ENCODE peak calls at places on chromosomes 1 and 21, in seven cellular contexts. S is stimulated activated CD4-positive, alpha-beta T cell treated with anti-CD3 and anti-CD28 coated beads, Interleukin-12 subunit alpha, Interleukin-12 subunit beta, amount 100 ng/mL, for 48 hours; J is NCI-H1092; Q is activated CD4-positive, alpha-beta T cell treated with anti-CD3 and anti-CD28 coated beads, Interleukin-2, amount 50 U/mL, for 4 hours; F is hippocampal formation; T is AG04450; N is IMR-90. D is an unnamed sample.

GRCh38 chr1:19765623-19766022 is 34.1 kb downstream of the TMCO4 start:
- DNase-seq in S (peak; percentile 41), T (peak; percentile 67), Q (peak; percentile 4), F (no peak), J (no peak), N (peak; percentile 92), D (no peak)

GRCh38 chr1:200380589-200381021 is 29.2 kb downstream of the ZNF281 start:
- DNase-seq in T (no peak), F (no peak), N (no peak), Q (no peak), J (no peak), S (no peak), D (no peak)

GRCh38 chr1:201108614-201109013 is 3.6 kb downstream of the CACNA1S start:
- DNase-seq in Q (no peak), N (no peak), T (no peak), F (no peak), S (no peak), J (peak; percentile 75), D (no peak)

GRCh38 chr21:33112670-33113596 is 43.0 kb downstream of the OLIG1 start:
- DNase-seq in S (no peak), T (no peak), N (no peak), Q (no peak), F (no peak), J (no peak), D (no peak)

GRCh38 chr1:209435654-209436566 is 147.6 kb upstream of the CAMK1G start:
- DNase-seq in J (peak; percentile 66), T (peak; percentile 38), S (peak; percentile 35), Q (no peak), N (peak; percentile 77), F (peak; percentile 3), D (peak; percentile 57)

GRCh38 chr1:17438977-17439249 is 564 bp downstream of the RCC2 start:
- DNase-seq in N (no peak), T (no peak), F (no peak), J (no peak), Q (no peak), S (peak; percentile 12), D (no peak)

GRCh38 chr1:228149341-228150020 is at the start of gene GJC2:
- DNase-seq in S (no peak), N (peak; percentile 18), Q (no peak), F (no peak), T (no peak), J (no peak), D (peak; percentile 21)

GRCh38 chr21:45818276-45818903 is 163.2 kb upstream of the COL6A1 start:
- DNase-seq in T (peak; percentile 80), Q (no peak), F (no peak), N (peak; percentile 90), J (no peak), S (no peak), D (no peak)

GRCh38 chr21:36803051-36803709 is 104.3 kb downstream of the SIM2 start:
- DNase-seq in Q (no peak), N (no peak), T (no peak), J (no peak), F (peak; percentile 55), S (no peak), D (peak; percentile 5)

GRCh38 chr1:184362876-184363275 is 24.0 kb upstream of the C1orf21 start:
- DNase-seq in F (no peak), Q (no peak), N (peak; percentile 38), J (no peak), S (no peak), T (no peak), D (no peak)

GRCh38 chr1:64514197-64514765 is 44.4 kb downstream of the CACHD1 start:
- DNase-seq in S (no peak), Q (no peak), N (peak; percentile 88), F (peak; percentile 23), J (no peak), T (peak; percentile 74), D (no peak)

GRCh38 chr21:27190601-27191000 is 223.7 kb upstream of the ADAMTS5 start:
- DNase-seq in Q (no peak), F (no peak), J (no peak), S (no peak), N (peak; percentile 50), T (no peak), D (no peak)

GRCh38 chr1:18353528-18353927 is 127.2 kb upstream of the KLHDC7A start:
- DNase-seq in F (no peak), N (no peak), J (no peak), T (no peak), Q (no peak), S (no peak), D (no peak)

GRCh38 chr1:7616076-7616833 is 154.8 kb upstream of the VAMP3 start:
- DNase-seq in J (no peak), Q (no peak), T (peak; percentile 1), S (peak; percentile 5), N (peak; percentile 46), F (no peak), D (no peak)

D was measured in occipital lobe.